ENCODE peak calls at places on chromosomes 7 and 10, in seven cellular contexts. M, F, X, T, Q, W and R are unnamed samples. For H3K9me3, the result is how much of the 10 kb centered on the place peaks cover.

GRCh38 chr10:121823993-121824463 is 103.8 kb downstream of the ATE1 start:
- DNase-seq in W (no peak), Q (peak), F (peak), M (no peak), T (no peak), X (no peak), R (no peak)

GRCh38 chr10:59887972-59888640 is 18.2 kb downstream of the CCDC6 start:
- DNase-seq in F (peak), X (no peak), W (no peak), T (no peak), M (no peak), Q (no peak), R (no peak)

GRCh38 chr7:95582578-95583293 is 13.6 kb downstream of the PDK4 start:
- DNase-seq in X (no peak), W (no peak), Q (no peak), T (no peak), M (no peak), F (no peak), R (no peak)

GRCh38 chr7:150753826-150754603 is 16.8 kb downstream of the GIMAP5 start:
- DNase-seq in W (no peak), F (peak), M (no peak), X (no peak), Q (peak), T (no peak), R (no peak)

GRCh38 chr7:138603549-138604324 is 97.4 kb downstream of the SVOPL start:
- DNase-seq in T (no peak), W (no peak), F (no peak), X (no peak), M (no peak), Q (no peak), R (no peak)

GRCh38 chr10:127384532-127384931 is 164.6 kb upstream of the NPS start:
- DNase-seq in Q (no peak), W (no peak), T (no peak), F (no peak), X (no peak), M (no peak), R (no peak)

GRCh38 chr10:129102906-129103693 is 363.9 kb upstream of the MGMT start:
- DNase-seq in M (no peak), Q (no peak), W (no peak), F (no peak), X (no peak), T (no peak), R (no peak)

GRCh38 chr10:125049216-125049903 is 107.4 kb downstream of the ZRANB1 start:
- DNase-seq in T (no peak), M (no peak), F (no peak), W (no peak), Q (no peak), X (no peak), R (no peak)

GRCh38 chr7:149644754-149645153 is 128.6 kb downstream of the ZNF467 start:
- DNase-seq in X (no peak), T (no peak), Q (peak), M (no peak), W (no peak), F (no peak), R (no peak)

GRCh38 chr10:100346351-100346764 is 675 bp upstream of the SCD start:
- DNase-seq in F (peak), M (no peak), Q (peak), W (peak), X (no peak), T (peak), R (peak)

GRCh38 chr7:135536160-135536559 is 21.6 kb upstream of the NUP205 start:
- DNase-seq in F (no peak), M (no peak), X (no peak), Q (no peak), T (no peak), W (no peak), R (no peak)

GRCh38 chr7:85065888-85066485 is 120.9 kb downstream of the SEMA3D start:
- DNase-seq in Q (no peak), T (no peak), W (no peak), F (no peak), X (no peak), M (no peak), R (no peak)

GRCh38 chr10:125534515-125534914 is 148.4 kb downstream of the TEX36 start:
- DNase-seq in M (no peak), T (no peak), X (no peak), W (no peak), Q (no peak), F (no peak), R (no peak)

GRCh38 chr7:42940985-42941847 is 9.0 kb downstream of the MRPL32 start:
- DNase-seq in Q (peak), T (peak), F (peak), X (peak), W (peak), M (no peak), R (peak)

GRCh38 chr10:31707578-31708411 is 220.8 kb downstream of the ARHGAP12 start:
- DNase-seq in W (no peak), T (peak), M (no peak), F (peak), Q (peak), X (no peak), R (no peak)

GRCh38 chr7:45157653-45158401 is at the start of gene RAMP3:
- DNase-seq in F (no peak), W (no peak), Q (no peak), M (no peak), X (no peak), T (no peak), R (no peak)

GRCh38 chr7:151832656-151833055 is 44.3 kb downstream of the PRKAG2 start:
- DNase-seq in F (no peak), M (no peak), Q (no peak), T (no peak), X (no peak), W (no peak), R (no peak)

GRCh38 chr7:34057136-34057535 is 151.8 kb downstream of the BMPER start:
- DNase-seq in T (no peak), M (no peak), F (no peak), W (no peak), X (no peak), Q (no peak), R (no peak)

GRCh38 chr7:132276252-132276651 is 300.0 kb downstream of the PLXNA4 start:
- DNase-seq in W (no peak), Q (no peak), M (no peak), X (no peak), F (no peak), T (no peak), R (no peak)

GRCh38 chr10:114576716-114577115 is 81.4 kb downstream of the ABLIM1 start:
- DNase-seq in T (no peak), M (no peak), X (no peak), F (no peak), W (no peak), Q (no peak), R (no peak)

GRCh38 chr10:99394256-99394655 is 36.2 kb downstream of the GOT1 start:
- DNase-seq in Q (no peak), W (no peak), X (no peak), F (no peak), M (peak), T (no peak), R (no peak)

GRCh38 chr10:37854606-37855005 is 2.8 kb downstream of the ZNF248 start:
- DNase-seq in X (no peak), M (no peak), F (no peak), Q (peak), W (no peak), T (no peak), R (no peak)

GRCh38 chr7:108308913-108309312 is 147.3 kb downstream of the NRCAM start:
- DNase-seq in X (no peak), F (no peak), W (no peak), T (no peak), Q (no peak), M (no peak), R (no peak)

GRCh38 chr7:31340603-31341002 is at the start of gene NEUROD6:
- DNase-seq in Q (no peak), T (no peak), X (no peak), W (no peak), M (no peak), F (no peak), R (no peak)

GRCh38 chr10:112991888-112992491 is 41.9 kb downstream of the TCF7L2 start:
- DNase-seq in T (no peak), Q (no peak), F (no peak), W (no peak), X (no peak), M (peak), R (no peak)

GRCh38 chr10:123781956-123782500 is 109.6 kb downstream of the CPXM2 start:
- DNase-seq in Q (no peak), W (no peak), M (no peak), F (no peak), X (no peak), T (no peak), R (no peak)
- H3K9me3 ChIP-seq in Q (under half), W (under half), M (under half), F (under half), X (under half), T (under half), R (under half)

DNA sequence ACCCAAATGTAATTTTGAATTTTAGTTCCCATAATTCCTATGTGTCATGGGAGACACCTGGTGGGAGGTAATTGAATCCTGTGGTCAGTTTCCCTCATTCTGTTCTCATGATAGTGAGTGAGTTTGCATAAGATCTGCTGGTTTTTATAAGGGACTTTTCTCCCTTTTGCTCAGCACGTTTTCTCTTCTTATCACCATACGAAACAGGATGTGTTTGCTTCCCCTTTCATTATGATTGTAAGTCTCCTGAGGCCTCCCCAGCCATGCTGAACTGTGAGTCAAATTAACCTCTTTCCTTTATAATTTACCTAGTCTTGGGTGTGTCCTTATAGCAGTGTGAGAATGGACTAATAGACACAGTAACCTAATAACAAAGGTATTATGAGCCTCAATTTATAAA is 36.1 kb upstream of the ZNF736 start:
- DNase-seq in F (no peak), Q (no peak), M (no peak), X (no peak), W (no peak), T (no peak), R (no peak)
- H3K9me3 ChIP-seq in F (under half), Q (under half), M (under half), X (under half), W (under half), T (under half), R (under half)

GRCh38 chr7:27096756-27097514 is 1.1 kb upstream of the HOXA1 start:
- DNase-seq in T (peak), W (no peak), X (no peak), F (peak), M (no peak), Q (peak), R (no peak)
- H3K9me3 ChIP-seq in T (under half), W (under half), X (under half), F (under half), M (under half), Q (under half), R (under half)

GRCh38 chr7:158272091-158272490 is 315.5 kb downstream of the PTPRN2 start:
- DNase-seq in X (no peak), F (no peak), Q (no peak), W (no peak), T (no peak), M (no peak), R (no peak)

GRCh38 chr7:158270106-158270775 is 317.4 kb downstream of the PTPRN2 start:
- DNase-seq in T (no peak), M (no peak), W (no peak), Q (no peak), F (no peak), X (no peak), R (no peak)

GRCh38 chr7:158270856-158271413 is 316.7 kb downstream of the PTPRN2 start:
- DNase-seq in M (no peak), X (no peak), Q (no peak), W (no peak), T (no peak), F (no peak), R (no peak)

GRCh38 chr7:158272509-158273137 is 315.0 kb downstream of the PTPRN2 start:
- DNase-seq in W (no peak), X (no peak), T (no peak), M (no peak), Q (no peak), F (no peak), R (no peak)

GRCh38 chr7:158271646-158272045 is 316.0 kb downstream of the PTPRN2 start:
- DNase-seq in W (no peak), Q (no peak), X (no peak), T (no peak), F (no peak), M (no peak), R (no peak)
- H3K9me3 ChIP-seq in W (under half), Q (under half), X (half or more), T (under half), F (under half), M (under half), R (under half)

GRCh38 chr10:35440016-35440415 is 103.7 kb downstream of the CCNY start:
- DNase-seq in T (no peak), F (no peak), X (no peak), Q (no peak), M (no peak), W (no peak), R (no peak)
- H3K9me3 ChIP-seq in T (under half), F (half or more), X (under half), Q (half or more), M (under half), W (under half), R (under half)

DNA sequence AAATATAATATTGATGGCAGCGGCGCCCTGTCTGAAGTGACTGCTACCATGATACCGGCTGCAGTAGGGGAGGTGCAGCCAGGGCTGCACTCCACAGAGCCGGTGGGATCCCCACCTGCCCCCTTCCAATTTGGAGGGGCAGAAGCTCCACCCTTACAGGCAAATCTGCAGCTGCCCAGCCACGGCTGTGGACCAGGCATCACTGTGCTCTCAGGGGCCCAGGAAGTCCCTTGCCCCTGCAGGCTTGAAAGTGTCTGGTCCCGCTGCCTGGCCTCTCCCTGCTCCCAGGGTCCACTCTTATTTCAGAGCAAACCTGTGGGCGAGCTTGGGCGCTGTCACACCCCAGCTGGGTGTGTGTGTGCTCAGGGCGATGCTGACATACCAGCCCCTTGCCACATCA is 172.7 kb upstream of the SMIM30 start:
- DNase-seq in T (no peak), Q (no peak), F (no peak), X (no peak), M (no peak), W (no peak), R (no peak)
- H3K9me3 ChIP-seq in T (under half), Q (under half), F (under half), X (under half), M (under half), W (under half), R (under half)

GRCh38 chr7:141876371-141876770 is 35.1 kb upstream of the PRSS37 start:
- DNase-seq in Q (no peak), F (no peak), W (no peak), X (no peak), M (no peak), T (no peak), R (no peak)
- H3K9me3 ChIP-seq in Q (under half), F (under half), W (under half), X (under half), M (under half), T (under half), R (under half)

GRCh38 chr7:57204411-57204811 is 72.2 kb upstream of the ZNF479 start:
- DNase-seq in M (no peak), Q (no peak), X (no peak), F (no peak), W (no peak), T (no peak), R (no peak)

GRCh38 chr7:57203161-57203791 is 71.0 kb upstream of the ZNF479 start:
- DNase-seq in X (no peak), M (no peak), T (no peak), Q (no peak), W (no peak), F (no peak), R (no peak)

GRCh38 chr7:57202274-57202673 is 70.0 kb upstream of the ZNF479 start:
- DNase-seq in X (no peak), Q (no peak), W (no peak), T (no peak), M (no peak), F (no peak), R (no peak)

GRCh38 chr7:57201021-57201894 is 69.0 kb upstream of the ZNF479 start:
- DNase-seq in F (no peak), Q (no peak), T (no peak), X (no peak), W (no peak), M (no peak), R (no peak)

GRCh38 chr7:57201895-57202210 is 69.6 kb upstream of the ZNF479 start:
- DNase-seq in X (no peak), M (no peak), F (no peak), Q (no peak), T (no peak), W (no peak), R (no peak)
- H3K9me3 ChIP-seq in X (half or more), M (under half), F (half or more), Q (under half), T (under half), W (under half), R (under half)

DNA sequence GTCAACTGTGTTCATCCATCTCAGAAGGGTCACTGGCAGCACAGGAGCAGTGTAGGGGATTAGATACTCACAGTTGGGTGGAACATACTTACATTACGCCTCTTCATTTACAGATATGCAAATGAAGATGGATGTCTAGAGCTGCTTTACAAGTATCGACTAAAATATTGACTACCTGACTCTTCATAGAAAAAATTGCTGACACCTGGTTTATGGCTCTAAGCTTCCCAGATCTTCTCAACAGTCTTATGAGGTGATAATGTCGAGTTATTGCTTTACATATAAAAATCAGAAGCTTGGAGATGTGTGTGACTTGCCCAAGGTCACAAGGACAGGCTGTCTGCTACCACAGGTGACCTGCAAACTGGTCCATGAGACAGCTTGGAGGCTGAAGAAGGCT is 677.2 kb downstream of the TYW1 start:
- DNase-seq in X (no peak), F (no peak), W (no peak), Q (no peak), M (no peak), T (no peak), R (no peak)
- H3K9me3 ChIP-seq in X (under half), F (under half), W (under half), Q (under half), M (under half), T (under half), R (under half)

DNA sequence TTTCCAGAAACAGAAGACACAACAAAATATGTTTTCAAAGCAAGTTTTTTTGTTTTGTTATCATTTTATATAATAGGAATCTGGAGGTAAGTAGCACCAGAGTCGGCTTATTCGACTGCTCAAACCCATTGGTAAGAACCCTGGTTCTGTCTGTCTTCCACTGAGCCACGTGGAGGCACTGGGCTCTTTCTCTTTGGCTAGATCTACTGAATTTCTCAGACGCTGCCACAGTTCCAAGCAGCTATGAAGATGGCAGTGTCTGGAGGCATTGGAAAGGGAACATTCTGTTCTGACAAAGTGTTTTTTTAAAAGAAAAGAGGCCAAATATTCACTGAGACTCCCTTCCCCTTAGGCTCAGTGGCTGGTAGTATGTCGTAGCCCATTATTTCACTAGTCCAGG is 338.8 kb downstream of the NRG3 start:
- DNase-seq in T (no peak), M (no peak), Q (no peak), W (no peak), F (no peak), X (no peak), R (no peak)
- H3K9me3 ChIP-seq in T (under half), M (under half), Q (under half), W (under half), F (under half), X (under half), R (under half)